ENCODE peak calls at places on chromosomes 13 and 19, in six cellular contexts. L is fibroblast of mammary gland, X is cardiac fibroblast, F is AG09319, R is OCI-LY7, B is left lung. C is an unnamed sample.

GRCh38 chr13:24217601-24218281 is 57.2 kb downstream of the SPATA13 start:
- DNase-seq in L (no peak), X (peak), F (no peak), R (peak), B (no peak), C (no peak)

GRCh38 chr13:73171242-73171641 is 112.4 kb downstream of the KLF5 start:
- DNase-seq in L (no peak), X (no peak), F (no peak), R (no peak), B (no peak), C (no peak)

GRCh38 chr13:113969973-113970611 is 3.8 kb downstream of the C13orf46 start:
- DNase-seq in L (no peak), X (no peak), F (no peak), R (no peak), B (peak), C (no peak)

GRCh38 chr13:111262281-111262680 is 58.2 kb upstream of the TEX29 start:
- DNase-seq in L (no peak), X (no peak), F (no peak), R (no peak), B (no peak), C (no peak)

GRCh38 chr13:91174886-91175501 is 172.5 kb upstream of the MIR17HG start:
- DNase-seq in L (no peak), X (no peak), F (no peak), R (no peak), B (no peak), C (no peak)

GRCh38 chr13:98843482-98843877 is 91.0 kb upstream of the SLC15A1 start:
- DNase-seq in L (no peak), X (no peak), F (no peak), R (no peak), B (no peak), C (no peak)

GRCh38 chr13:84946144-84946543 is 853.1 kb downstream of the SLITRK6 start:
- DNase-seq in L (no peak), X (no peak), F (no peak), R (no peak), B (no peak), C (no peak)

GRCh38 chr19:38805180-38805579 is 7.6 kb downstream of the LGALS4 start:
- DNase-seq in L (peak), X (peak), F (no peak), R (no peak), B (no peak), C (no peak)

GRCh38 chr19:38666662-38667448 is 19.4 kb downstream of the ACTN4 start:
- DNase-seq in L (peak), X (peak), F (no peak), R (peak), B (no peak), C (no peak)

GRCh38 chr13:93736111-93736510 is 509.5 kb downstream of the GPC6 start:
- DNase-seq in L (peak), X (peak), F (no peak), R (no peak), B (no peak), C (no peak)

GRCh38 chr13:30077338-30077737 is 226.9 kb upstream of the UBL3 start:
- DNase-seq in L (no peak), X (no peak), F (no peak), R (no peak), B (no peak), C (no peak)

GRCh38 chr19:10861118-10861651 is 10.2 kb upstream of the CARM1 start:
- DNase-seq in L (no peak), X (peak), F (no peak), R (peak), B (no peak), C (no peak)

GRCh38 chr13:23652909-23653726 is 82.9 kb downstream of the TNFRSF19 start:
- DNase-seq in L (no peak), X (no peak), F (no peak), R (no peak), B (no peak), C (no peak)

GRCh38 chr19:55341191-55342043 is 1.7 kb downstream of the KMT5C start:
- DNase-seq in L (peak), X (peak), F (no peak), R (peak), B (peak), C (no peak)

GRCh38 chr19:41624515-41624914 is 2.4 kb downstream of the CEACAM4 start:
- DNase-seq in L (no peak), X (no peak), F (no peak), R (no peak), B (no peak), C (no peak)

GRCh38 chr19:46431824-46432223 is 3.1 kb upstream of the PNMA8C start:
- DNase-seq in L (no peak), X (no peak), F (no peak), R (peak), B (no peak), C (no peak)
- TF ChIP-seq CTCF in L (no peak), X (no peak), F (no peak), R (peak), B (no peak), C (peak)

DNA sequence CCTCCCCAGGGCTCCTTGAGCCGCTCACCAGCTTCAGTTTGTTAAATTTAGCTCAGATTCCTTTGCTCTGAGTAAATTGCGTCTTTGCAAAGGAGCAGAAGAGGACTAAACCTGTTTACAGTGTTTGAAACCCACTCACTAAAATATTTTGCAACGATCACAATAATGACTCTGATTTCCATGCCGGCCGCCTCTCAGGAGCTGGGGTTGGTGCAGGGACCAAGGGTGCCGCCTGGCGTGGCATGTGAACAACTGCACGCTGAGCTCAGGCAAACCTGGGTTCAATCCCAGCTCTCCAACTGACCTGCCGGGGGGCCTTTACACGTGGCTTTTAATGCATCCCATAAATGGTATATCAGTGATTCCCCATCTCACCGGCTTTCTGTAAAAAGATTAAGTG is 68.7 kb upstream of the CACNA1A start:
- DNase-seq in L (peak), X (no peak), F (no peak), R (peak), B (no peak), C (no peak)
- TF ChIP-seq CTCF in L (peak), X (peak), F (peak), R (peak), B (no peak), C (no peak)

DNA sequence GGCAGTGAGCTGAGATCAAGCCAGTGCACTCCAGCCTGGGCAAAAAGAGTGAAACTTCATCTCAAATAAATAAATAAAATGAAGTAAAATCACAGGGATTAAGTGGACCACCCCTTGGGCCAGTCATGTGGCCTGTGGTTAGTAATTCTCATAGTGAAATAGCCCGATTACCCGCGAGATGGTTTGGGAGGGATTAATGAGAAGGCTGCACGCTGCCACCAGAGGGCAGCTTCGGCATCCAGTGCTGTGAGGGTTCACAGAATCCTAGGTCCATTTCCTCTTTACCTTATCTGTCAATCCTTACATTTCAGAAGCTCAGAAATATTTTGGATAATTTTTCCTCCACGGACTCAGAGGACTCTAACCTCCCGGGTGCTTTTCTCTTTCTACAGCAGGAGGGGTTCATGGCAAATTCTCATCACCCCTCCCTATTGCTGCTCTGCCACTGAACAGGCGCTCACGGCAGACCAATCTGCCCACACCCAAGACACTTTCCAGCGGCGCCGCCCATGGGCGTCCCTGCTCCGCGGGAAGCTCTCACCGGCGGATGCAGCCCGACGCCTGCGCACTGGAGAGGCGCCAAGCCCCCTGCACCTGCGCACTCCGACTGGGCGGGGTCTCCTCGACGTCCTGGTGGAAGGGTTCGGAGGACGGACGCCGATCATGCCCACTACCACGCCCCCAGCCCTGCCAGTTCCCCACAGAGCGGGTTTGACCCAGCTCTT is 11.0 kb downstream of the ZNF835 start:
- DNase-seq in L (no peak), X (no peak), F (no peak), R (no peak), B (no peak), C (no peak)
- TF ChIP-seq CTCF in L (no peak), X (peak), F (no peak), R (peak), B (peak), C (no peak)

GRCh38 chr13:41053384-41053826 is 7.9 kb upstream of the WBP4 start:
- DNase-seq in L (peak), X (peak), F (no peak), R (peak), B (no peak), C (no peak)

GRCh38 chr13:41054212-41054877 is 7.0 kb upstream of the WBP4 start:
- DNase-seq in L (peak), X (peak), F (no peak), R (peak), B (no peak), C (no peak)

GRCh38 chr13:41056194-41056593 is 5.1 kb upstream of the WBP4 start:
- DNase-seq in L (no peak), X (no peak), F (no peak), R (no peak), B (no peak), C (no peak)

GRCh38 chr13:41056996-41057711 is 4.2 kb upstream of the WBP4 start:
- DNase-seq in L (no peak), X (no peak), F (no peak), R (no peak), B (no peak), C (no peak)

DNA sequence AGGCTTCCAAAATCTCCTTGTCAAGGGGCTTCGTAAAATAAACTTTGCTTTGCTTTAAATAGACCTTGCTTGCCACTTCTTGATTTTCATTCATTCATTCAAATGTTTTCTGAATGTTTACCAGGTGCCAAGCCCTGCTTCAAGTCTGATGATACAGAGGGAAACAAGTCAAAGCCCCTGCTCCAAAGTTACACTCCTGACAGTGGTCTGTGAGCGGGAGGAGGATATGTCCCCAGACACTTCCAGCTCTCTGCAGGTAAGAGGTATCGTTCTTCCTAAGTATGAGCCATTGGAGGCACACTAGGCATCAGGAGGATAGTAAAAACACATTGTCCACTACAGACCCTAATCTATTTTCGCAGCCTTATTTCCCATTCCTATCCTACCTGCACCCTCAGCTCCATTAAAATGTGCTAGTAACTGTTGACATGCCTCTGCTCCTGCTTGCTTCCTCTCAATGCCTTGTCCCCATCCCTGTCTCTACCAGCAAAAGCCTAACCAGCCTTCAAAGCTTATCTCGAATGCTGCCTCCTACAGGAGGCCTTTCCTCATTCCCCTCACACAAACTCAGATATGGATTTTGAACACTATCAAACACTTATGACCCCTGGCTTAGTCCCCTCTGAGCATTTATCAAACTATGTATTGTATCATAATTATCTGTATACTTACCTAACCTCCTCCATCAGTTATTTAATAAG is 6.2 kb upstream of the WBP4 start:
- DNase-seq in L (no peak), X (no peak), F (no peak), R (peak), B (no peak), C (no peak)
- TF ChIP-seq CTCF in L (peak), X (peak), F (peak), R (peak), B (no peak), C (peak)

DNA sequence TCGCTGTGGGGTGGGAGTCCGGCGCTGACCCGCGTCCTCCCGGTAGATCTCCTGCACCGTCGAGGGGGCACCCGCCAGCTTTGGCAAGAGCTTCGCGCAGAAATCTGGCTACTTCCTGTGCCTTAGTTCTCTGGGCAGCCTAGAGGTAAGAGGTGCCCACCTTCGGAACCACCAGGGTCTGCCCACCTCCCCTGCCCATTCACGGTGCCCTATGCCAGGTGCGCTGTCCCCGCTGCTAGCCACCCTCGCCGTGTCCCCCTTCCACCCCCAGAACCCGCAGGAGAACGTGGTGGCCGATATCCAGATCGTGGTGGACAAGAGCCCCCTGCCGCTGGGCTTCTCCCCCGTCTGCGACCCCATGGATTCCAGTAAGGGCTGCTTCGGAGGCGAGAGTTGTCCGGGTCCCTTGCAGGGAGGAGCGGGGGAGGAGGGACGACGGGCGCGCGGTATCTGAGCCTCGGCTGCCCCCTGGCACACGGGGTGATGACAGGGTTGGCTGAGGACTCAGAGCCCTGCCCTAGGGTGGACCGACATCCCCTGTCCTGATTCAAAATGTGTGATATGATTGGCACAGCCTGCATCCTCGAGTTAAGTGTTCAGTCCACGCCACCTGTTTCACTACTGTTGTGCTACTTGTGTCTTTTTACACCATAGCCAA is 549 bp downstream of the MVB12A start:
- DNase-seq in L (no peak), X (peak), F (no peak), R (peak), B (peak), C (no peak)
- TF ChIP-seq CTCF in L (no peak), X (no peak), F (no peak), R (no peak), B (no peak), C (no peak)